ENCODE peak calls at places on chromosome 4, in nine cellular contexts. One of them, this sample, is unnamed.

GRCh38 chr4:178347091-178347490 is 904.9 kb upstream of the AGA start:
- DNase-seq in pancreas: no peak
- DNase-seq in astrocyte of the spinal cord: no peak
- DNase-seq in upper lobe of right lung: no peak
- DNase-seq in gastrocnemius medialis: no peak
- DNase-seq in AG09309: no peak
- DNase-seq in heart left ventricle: no peak
- DNase-seq in NB4: no peak
- DNase-seq in mucosa of descending colon: no peak
- DNase-seq in this sample: no peak

GRCh38 chr4:2036327-2036726 is 22.8 kb upstream of the NAT8L start:
- DNase-seq in mucosa of descending colon: peak
- DNase-seq in heart left ventricle: no peak
- DNase-seq in gastrocnemius medialis: no peak
- DNase-seq in pancreas: no peak
- DNase-seq in NB4: no peak
- DNase-seq in upper lobe of right lung: peak
- DNase-seq in AG09309: no peak
- DNase-seq in astrocyte of the spinal cord: no peak
- DNase-seq in this sample: no peak

GRCh38 chr4:57154191-57154590 is 44.0 kb upstream of the IGFBP7 start:
- DNase-seq in heart left ventricle: no peak
- DNase-seq in pancreas: no peak
- DNase-seq in AG09309: no peak
- DNase-seq in upper lobe of right lung: no peak
- DNase-seq in gastrocnemius medialis: no peak
- DNase-seq in NB4: no peak
- DNase-seq in astrocyte of the spinal cord: no peak
- DNase-seq in mucosa of descending colon: no peak
- DNase-seq in this sample: peak

GRCh38 chr4:1578968-1579833 is 104.9 kb downstream of the FAM53A start:
- DNase-seq in mucosa of descending colon: peak
- DNase-seq in pancreas: peak
- DNase-seq in AG09309: no peak
- DNase-seq in gastrocnemius medialis: peak
- DNase-seq in NB4: peak
- DNase-seq in upper lobe of right lung: peak
- DNase-seq in astrocyte of the spinal cord: peak
- DNase-seq in heart left ventricle: peak
- DNase-seq in this sample: peak

GRCh38 chr4:182835006-182835740 is 82.0 kb downstream of the DCTD start:
- DNase-seq in AG09309: no peak
- DNase-seq in gastrocnemius medialis: no peak
- DNase-seq in upper lobe of right lung: no peak
- DNase-seq in mucosa of descending colon: no peak
- DNase-seq in heart left ventricle: no peak
- DNase-seq in pancreas: no peak
- DNase-seq in NB4: no peak
- DNase-seq in astrocyte of the spinal cord: no peak
- DNase-seq in this sample: no peak

GRCh38 chr4:121072080-121072835 is at the start of gene NDNF:
- DNase-seq in gastrocnemius medialis: no peak
- DNase-seq in upper lobe of right lung: peak
- DNase-seq in pancreas: peak
- DNase-seq in NB4: no peak
- DNase-seq in astrocyte of the spinal cord: peak
- DNase-seq in heart left ventricle: peak
- DNase-seq in AG09309: no peak
- DNase-seq in mucosa of descending colon: peak
- DNase-seq in this sample: peak

GRCh38 chr4:3201718-3202702 is 46.9 kb upstream of the MSANTD1 start:
- DNase-seq in mucosa of descending colon: no peak
- DNase-seq in gastrocnemius medialis: peak
- DNase-seq in pancreas: no peak
- DNase-seq in upper lobe of right lung: no peak
- DNase-seq in astrocyte of the spinal cord: peak
- DNase-seq in NB4: peak
- DNase-seq in AG09309: no peak
- DNase-seq in heart left ventricle: no peak
- DNase-seq in this sample: no peak

GRCh38 chr4:123599920-123600394 is 203.4 kb downstream of the SPRY1 start:
- DNase-seq in mucosa of descending colon: peak
- DNase-seq in gastrocnemius medialis: peak
- DNase-seq in astrocyte of the spinal cord: peak
- DNase-seq in pancreas: peak
- DNase-seq in heart left ventricle: peak
- DNase-seq in upper lobe of right lung: peak
- DNase-seq in AG09309: no peak
- DNase-seq in NB4: peak
- DNase-seq in this sample: peak

GRCh38 chr4:73451404-73451803 is 15.4 kb downstream of the AFP start:
- DNase-seq in NB4: no peak
- DNase-seq in AG09309: no peak
- DNase-seq in astrocyte of the spinal cord: peak
- DNase-seq in upper lobe of right lung: no peak
- DNase-seq in heart left ventricle: no peak
- DNase-seq in pancreas: no peak
- DNase-seq in gastrocnemius medialis: no peak
- DNase-seq in mucosa of descending colon: no peak
- DNase-seq in this sample: no peak

GRCh38 chr4:174222266-174222872 is 61.1 kb downstream of the FBXO8 start:
- DNase-seq in AG09309: no peak
- DNase-seq in astrocyte of the spinal cord: peak
- DNase-seq in NB4: peak
- DNase-seq in upper lobe of right lung: no peak
- DNase-seq in heart left ventricle: no peak
- DNase-seq in mucosa of descending colon: no peak
- DNase-seq in gastrocnemius medialis: no peak
- DNase-seq in pancreas: no peak
- DNase-seq in this sample: peak

GRCh38 chr4:87270144-87270543 is 49.7 kb upstream of the KLHL8 start:
- DNase-seq in heart left ventricle: no peak
- DNase-seq in upper lobe of right lung: no peak
- DNase-seq in gastrocnemius medialis: no peak
- DNase-seq in AG09309: peak
- DNase-seq in astrocyte of the spinal cord: peak
- DNase-seq in pancreas: peak
- DNase-seq in mucosa of descending colon: no peak
- DNase-seq in NB4: peak
- DNase-seq in this sample: peak

GRCh38 chr4:76969941-76970529 is 20.5 kb downstream of the SEPTIN11 start:
- DNase-seq in AG09309: no peak
- DNase-seq in heart left ventricle: no peak
- DNase-seq in gastrocnemius medialis: no peak
- DNase-seq in mucosa of descending colon: no peak
- DNase-seq in NB4: no peak
- DNase-seq in astrocyte of the spinal cord: no peak
- DNase-seq in pancreas: no peak
- DNase-seq in upper lobe of right lung: no peak
- DNase-seq in this sample: no peak

GRCh38 chr4:53015681-53016080 is 153.6 kb downstream of the RASL11B start:
- DNase-seq in pancreas: no peak
- DNase-seq in mucosa of descending colon: no peak
- DNase-seq in gastrocnemius medialis: no peak
- DNase-seq in NB4: peak
- DNase-seq in AG09309: no peak
- DNase-seq in heart left ventricle: no peak
- DNase-seq in upper lobe of right lung: no peak
- DNase-seq in astrocyte of the spinal cord: peak
- DNase-seq in this sample: peak

GRCh38 chr4:37383579-37384229 is 139.2 kb downstream of the NWD2 start:
- DNase-seq in pancreas: no peak
- DNase-seq in gastrocnemius medialis: no peak
- DNase-seq in mucosa of descending colon: no peak
- DNase-seq in AG09309: no peak
- DNase-seq in upper lobe of right lung: no peak
- DNase-seq in astrocyte of the spinal cord: peak
- DNase-seq in NB4: peak
- DNase-seq in heart left ventricle: no peak
- DNase-seq in this sample: peak

GRCh38 chr4:4781936-4782754 is 77.3 kb upstream of the MSX1 start:
- DNase-seq in NB4: no peak
- DNase-seq in upper lobe of right lung: no peak
- DNase-seq in pancreas: no peak
- DNase-seq in gastrocnemius medialis: no peak
- DNase-seq in heart left ventricle: no peak
- DNase-seq in mucosa of descending colon: no peak
- DNase-seq in astrocyte of the spinal cord: peak
- DNase-seq in AG09309: no peak
- DNase-seq in this sample: no peak

GRCh38 chr4:154254999-154255398 is 236.6 kb downstream of the DCHS2 start:
- DNase-seq in gastrocnemius medialis: no peak
- DNase-seq in heart left ventricle: no peak
- DNase-seq in AG09309: no peak
- DNase-seq in pancreas: no peak
- DNase-seq in upper lobe of right lung: no peak
- DNase-seq in NB4: no peak
- DNase-seq in astrocyte of the spinal cord: no peak
- DNase-seq in mucosa of descending colon: no peak
- DNase-seq in this sample: no peak

GRCh38 chr4:82898322-82899243 is 2.0 kb upstream of the THAP9 start:
- DNase-seq in upper lobe of right lung: no peak
- DNase-seq in heart left ventricle: no peak
- DNase-seq in mucosa of descending colon: no peak
- DNase-seq in AG09309: peak
- DNase-seq in gastrocnemius medialis: no peak
- DNase-seq in pancreas: peak
- DNase-seq in NB4: peak
- DNase-seq in astrocyte of the spinal cord: peak
- DNase-seq in this sample: peak

GRCh38 chr4:190016369-190017289 is 10.4 kb downstream of the FRG2 start:
- DNase-seq in astrocyte of the spinal cord: no peak
- DNase-seq in mucosa of descending colon: no peak
- DNase-seq in AG09309: no peak
- DNase-seq in gastrocnemius medialis: no peak
- DNase-seq in pancreas: no peak
- DNase-seq in NB4: no peak
- DNase-seq in upper lobe of right lung: no peak
- DNase-seq in heart left ventricle: no peak
- DNase-seq in this sample: no peak

GRCh38 chr4:2829321-2829932 is 14.2 kb upstream of the ADD1 start:
- DNase-seq in mucosa of descending colon: peak
- DNase-seq in NB4: no peak
- DNase-seq in heart left ventricle: peak
- DNase-seq in upper lobe of right lung: peak
- DNase-seq in gastrocnemius medialis: no peak
- DNase-seq in astrocyte of the spinal cord: no peak
- DNase-seq in AG09309: no peak
- DNase-seq in pancreas: no peak
- DNase-seq in this sample: no peak

GRCh38 chr4:95548738-95549245 is at the start of gene UNC5C:
- DNase-seq in AG09309: no peak
- DNase-seq in upper lobe of right lung: peak
- DNase-seq in NB4: peak
- DNase-seq in astrocyte of the spinal cord: peak
- DNase-seq in pancreas: no peak
- DNase-seq in mucosa of descending colon: peak
- DNase-seq in gastrocnemius medialis: no peak
- DNase-seq in heart left ventricle: peak
- DNase-seq in this sample: peak

GRCh38 chr4:139606600-139607301 is 50.7 kb upstream of the SETD7 start:
- DNase-seq in astrocyte of the spinal cord: peak
- DNase-seq in AG09309: no peak
- DNase-seq in NB4: no peak
- DNase-seq in mucosa of descending colon: no peak
- DNase-seq in upper lobe of right lung: no peak
- DNase-seq in pancreas: no peak
- DNase-seq in heart left ventricle: no peak
- DNase-seq in gastrocnemius medialis: no peak
- DNase-seq in this sample: peak
- TF ChIP-seq CTCF in astrocyte of the spinal cord: no peak
- TF ChIP-seq CTCF in AG09309: peak
- TF ChIP-seq CTCF in NB4: no peak
- TF ChIP-seq CTCF in mucosa of descending colon: no peak
- TF ChIP-seq CTCF in upper lobe of right lung: no peak
- TF ChIP-seq CTCF in pancreas: no peak
- TF ChIP-seq CTCF in heart left ventricle: no peak
- TF ChIP-seq CTCF in gastrocnemius medialis: no peak
- TF ChIP-seq CTCF in this sample: peak

DNA sequence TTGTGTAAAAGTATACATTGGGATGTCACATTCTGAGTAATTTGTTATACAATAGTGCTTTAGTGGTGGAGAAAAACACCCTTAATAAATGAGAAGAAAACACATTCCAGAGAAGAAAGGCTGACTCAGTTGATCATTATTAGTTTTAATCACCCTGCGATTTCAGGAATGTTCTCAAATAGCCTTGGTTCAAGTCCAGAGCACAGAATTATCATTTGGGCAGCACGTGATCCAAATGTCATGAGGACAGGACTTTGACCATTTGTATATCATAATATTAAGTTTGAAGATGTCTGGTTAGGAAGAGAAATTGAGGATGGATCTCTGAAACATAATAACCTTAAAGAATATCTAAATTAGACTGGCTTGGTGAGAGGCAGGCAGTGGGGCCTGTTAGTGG is 1434.3 kb upstream of the TENM3 start:
- DNase-seq in astrocyte of the spinal cord: no peak
- DNase-seq in gastrocnemius medialis: no peak
- DNase-seq in mucosa of descending colon: no peak
- DNase-seq in pancreas: no peak
- DNase-seq in AG09309: no peak
- DNase-seq in upper lobe of right lung: no peak
- DNase-seq in NB4: no peak
- DNase-seq in heart left ventricle: no peak
- DNase-seq in this sample: no peak
- H3K4me3 ChIP-seq in astrocyte of the spinal cord: no peak
- H3K4me3 ChIP-seq in gastrocnemius medialis: no peak
- H3K4me3 ChIP-seq in mucosa of descending colon: no peak
- H3K4me3 ChIP-seq in pancreas: no peak
- H3K4me3 ChIP-seq in AG09309: no peak
- H3K4me3 ChIP-seq in upper lobe of right lung: no peak
- H3K4me3 ChIP-seq in NB4: no peak
- H3K4me3 ChIP-seq in heart left ventricle: no peak
- H3K4me3 ChIP-seq in this sample: no peak

GRCh38 chr4:138981930-138982390 is 33.6 kb upstream of the NOCT start:
- DNase-seq in pancreas: peak
- DNase-seq in heart left ventricle: peak
- DNase-seq in upper lobe of right lung: no peak
- DNase-seq in NB4: peak
- DNase-seq in AG09309: peak
- DNase-seq in mucosa of descending colon: no peak
- DNase-seq in gastrocnemius medialis: peak
- DNase-seq in astrocyte of the spinal cord: peak
- DNase-seq in this sample: peak
- TF ChIP-seq CTCF in pancreas: no peak
- TF ChIP-seq CTCF in heart left ventricle: no peak
- TF ChIP-seq CTCF in upper lobe of right lung: peak
- TF ChIP-seq CTCF in NB4: peak
- TF ChIP-seq CTCF in AG09309: peak
- TF ChIP-seq CTCF in mucosa of descending colon: no peak
- TF ChIP-seq CTCF in gastrocnemius medialis: no peak
- TF ChIP-seq CTCF in astrocyte of the spinal cord: no peak
- TF ChIP-seq CTCF in this sample: peak

DNA sequence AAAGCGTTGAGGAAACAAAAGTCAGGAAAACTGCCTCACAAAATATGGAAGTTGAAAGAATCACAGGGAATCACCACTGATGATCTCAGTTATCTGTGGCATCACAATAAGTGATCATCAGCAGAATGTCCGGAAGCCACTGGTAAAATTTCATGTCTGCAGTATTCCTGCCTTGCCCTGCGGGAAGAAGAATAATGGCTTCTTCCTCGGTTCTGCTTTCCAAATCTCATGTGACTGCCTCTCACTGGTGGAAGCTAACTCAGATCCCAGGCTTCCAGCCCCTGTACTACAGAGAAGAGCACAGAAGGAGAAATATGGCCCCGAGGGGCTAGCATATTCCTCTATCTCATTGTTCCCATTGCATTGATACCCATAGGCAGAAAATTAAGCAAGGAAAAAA is 12.7 kb upstream of the ZNF330 start:
- DNase-seq in pancreas: no peak
- DNase-seq in heart left ventricle: no peak
- DNase-seq in NB4: no peak
- DNase-seq in gastrocnemius medialis: no peak
- DNase-seq in AG09309: no peak
- DNase-seq in mucosa of descending colon: no peak
- DNase-seq in upper lobe of right lung: no peak
- DNase-seq in astrocyte of the spinal cord: no peak
- DNase-seq in this sample: no peak
- H3K4me3 ChIP-seq in pancreas: no peak
- H3K4me3 ChIP-seq in heart left ventricle: no peak
- H3K4me3 ChIP-seq in NB4: no peak
- H3K4me3 ChIP-seq in gastrocnemius medialis: no peak
- H3K4me3 ChIP-seq in AG09309: no peak
- H3K4me3 ChIP-seq in mucosa of descending colon: no peak
- H3K4me3 ChIP-seq in upper lobe of right lung: no peak
- H3K4me3 ChIP-seq in astrocyte of the spinal cord: no peak
- H3K4me3 ChIP-seq in this sample: no peak

This sample was measured in epithelial cell of esophagus.